ENCODE peak calls at places on chromosomes 13 and 19, in five cellular contexts. One of them, this sample, is unnamed.

GRCh38 chr13:20193924-20194631 is 1.3 kb upstream of the GJB2 start:
- DNase-seq in SK-N-SH: no peak
- DNase-seq in GM12878: no peak
- DNase-seq in H1: no peak
- DNase-seq in HCT116: no peak
- DNase-seq in this sample: no peak

GRCh38 chr19:5035817-5036732 is 67.2 kb downstream of the KDM4B start:
- DNase-seq in H1: no peak
- DNase-seq in GM12878: no peak
- DNase-seq in SK-N-SH: no peak
- DNase-seq in HCT116: no peak
- DNase-seq in this sample: no peak

GRCh38 chr13:73870970-73871935 is 263.0 kb downstream of the KLF12 start:
- DNase-seq in HCT116: no peak
- DNase-seq in SK-N-SH: no peak
- DNase-seq in H1: no peak
- DNase-seq in GM12878: no peak
- DNase-seq in this sample: peak

GRCh38 chr19:8585057-8585893 is 8.0 kb upstream of the MYO1F start:
- DNase-seq in HCT116: no peak
- DNase-seq in H1: no peak
- DNase-seq in GM12878: no peak
- DNase-seq in SK-N-SH: no peak
- DNase-seq in this sample: no peak

GRCh38 chr13:57644106-57644505 is 12.6 kb downstream of the PCDH17 start:
- DNase-seq in GM12878: no peak
- DNase-seq in HCT116: no peak
- DNase-seq in H1: no peak
- DNase-seq in SK-N-SH: no peak
- DNase-seq in this sample: no peak

GRCh38 chr19:35124098-35125060 is 8.8 kb downstream of the FXYD3 start:
- DNase-seq in SK-N-SH: peak
- DNase-seq in GM12878: peak
- DNase-seq in H1: no peak
- DNase-seq in HCT116: peak
- DNase-seq in this sample: peak

GRCh38 chr19:19900124-19900523 is 622 bp upstream of the ZNF93 start:
- DNase-seq in H1: no peak
- DNase-seq in SK-N-SH: peak
- DNase-seq in GM12878: no peak
- DNase-seq in HCT116: no peak
- DNase-seq in this sample: no peak

GRCh38 chr13:89432997-89433396 is 1761.8 kb downstream of the SLITRK5 start:
- DNase-seq in HCT116: no peak
- DNase-seq in H1: no peak
- DNase-seq in GM12878: no peak
- DNase-seq in SK-N-SH: no peak
- DNase-seq in this sample: peak

GRCh38 chr19:51342631-51343569 is 961 bp upstream of the VSIG10L start:
- DNase-seq in GM12878: no peak
- DNase-seq in H1: no peak
- DNase-seq in HCT116: no peak
- DNase-seq in SK-N-SH: no peak
- DNase-seq in this sample: no peak

GRCh38 chr13:113907637-113908617 is 44.1 kb upstream of the GAS6 start:
- DNase-seq in GM12878: no peak
- DNase-seq in HCT116: no peak
- DNase-seq in H1: no peak
- DNase-seq in SK-N-SH: no peak
- DNase-seq in this sample: no peak

GRCh38 chr13:72970956-72971355 is 87.8 kb upstream of the KLF5 start:
- DNase-seq in GM12878: no peak
- DNase-seq in SK-N-SH: no peak
- DNase-seq in HCT116: no peak
- DNase-seq in H1: no peak
- DNase-seq in this sample: no peak

GRCh38 chr13:101554420-101555125 is 102.1 kb downstream of the ITGBL1 start:
- DNase-seq in HCT116: no peak
- DNase-seq in GM12878: no peak
- DNase-seq in H1: no peak
- DNase-seq in SK-N-SH: no peak
- DNase-seq in this sample: no peak

GRCh38 chr19:4730740-4731171 is 7.1 kb upstream of the DPP9 start:
- DNase-seq in H1: no peak
- DNase-seq in HCT116: peak
- DNase-seq in SK-N-SH: peak
- DNase-seq in GM12878: no peak
- DNase-seq in this sample: peak

GRCh38 chr13:25292301-25292700 is 5.0 kb upstream of the MTMR6 start:
- DNase-seq in SK-N-SH: peak
- DNase-seq in H1: no peak
- DNase-seq in GM12878: no peak
- DNase-seq in HCT116: no peak
- DNase-seq in this sample: no peak

GRCh38 chr13:41693434-41693833 is 236.1 kb downstream of the RGCC start:
- DNase-seq in GM12878: no peak
- DNase-seq in SK-N-SH: no peak
- DNase-seq in HCT116: no peak
- DNase-seq in H1: no peak
- DNase-seq in this sample: no peak

GRCh38 chr13:50073340-50073739 is 58.1 kb downstream of the KCNRG start:
- DNase-seq in H1: no peak
- DNase-seq in HCT116: no peak
- DNase-seq in SK-N-SH: no peak
- DNase-seq in GM12878: no peak
- DNase-seq in this sample: peak

GRCh38 chr13:34833562-34834182 is 108.4 kb upstream of the NBEA start:
- DNase-seq in SK-N-SH: no peak
- DNase-seq in H1: peak
- DNase-seq in GM12878: no peak
- DNase-seq in HCT116: peak
- DNase-seq in this sample: peak

GRCh38 chr19:8355631-8356402 is 8.1 kb upstream of the ANGPTL4 start:
- DNase-seq in GM12878: no peak
- DNase-seq in H1: no peak
- DNase-seq in SK-N-SH: no peak
- DNase-seq in HCT116: peak
- DNase-seq in this sample: peak

GRCh38 chr13:80979035-80979641 is 638.2 kb upstream of the SPRY2 start:
- DNase-seq in GM12878: peak
- DNase-seq in HCT116: peak
- DNase-seq in SK-N-SH: peak
- DNase-seq in H1: peak
- DNase-seq in this sample: peak

GRCh38 chr13:49627831-49628652 is at the start of gene ARL11:
- DNase-seq in HCT116: no peak
- DNase-seq in SK-N-SH: no peak
- DNase-seq in H1: peak
- DNase-seq in GM12878: peak
- DNase-seq in this sample: no peak

GRCh38 chr13:94128430-94128829 is 351.1 kb downstream of the DCT start:
- DNase-seq in GM12878: no peak
- DNase-seq in SK-N-SH: no peak
- DNase-seq in HCT116: no peak
- DNase-seq in H1: no peak
- DNase-seq in this sample: no peak
- TF ChIP-seq POLR2AphosphoS5 in GM12878: no peak
- TF ChIP-seq POLR2AphosphoS5 in SK-N-SH: no peak
- TF ChIP-seq POLR2AphosphoS5 in HCT116: no peak
- TF ChIP-seq POLR2AphosphoS5 in H1: no peak
- TF ChIP-seq POLR2AphosphoS5 in this sample: no peak

GRCh38 chr19:58563823-58564222 is 5.4 kb upstream of the UBE2M start:
- DNase-seq in GM12878: no peak
- DNase-seq in H1: no peak
- DNase-seq in SK-N-SH: peak
- DNase-seq in HCT116: no peak
- DNase-seq in this sample: no peak
- H3K9ac ChIP-seq in GM12878: no peak
- H3K9ac ChIP-seq in H1: no peak
- H3K9ac ChIP-seq in SK-N-SH: no peak
- H3K9ac ChIP-seq in HCT116: no peak
- H3K9ac ChIP-seq in this sample: no peak

GRCh38 chr19:18070181-18070580 is 16.6 kb downstream of the IL12RB1 start:
- DNase-seq in GM12878: no peak
- DNase-seq in H1: no peak
- DNase-seq in SK-N-SH: peak
- DNase-seq in HCT116: no peak
- DNase-seq in this sample: no peak
- TF ChIP-seq POLR2AphosphoS5 in GM12878: no peak
- TF ChIP-seq POLR2AphosphoS5 in H1: no peak
- TF ChIP-seq POLR2AphosphoS5 in SK-N-SH: no peak
- TF ChIP-seq POLR2AphosphoS5 in HCT116: no peak
- TF ChIP-seq POLR2AphosphoS5 in this sample: no peak

DNA sequence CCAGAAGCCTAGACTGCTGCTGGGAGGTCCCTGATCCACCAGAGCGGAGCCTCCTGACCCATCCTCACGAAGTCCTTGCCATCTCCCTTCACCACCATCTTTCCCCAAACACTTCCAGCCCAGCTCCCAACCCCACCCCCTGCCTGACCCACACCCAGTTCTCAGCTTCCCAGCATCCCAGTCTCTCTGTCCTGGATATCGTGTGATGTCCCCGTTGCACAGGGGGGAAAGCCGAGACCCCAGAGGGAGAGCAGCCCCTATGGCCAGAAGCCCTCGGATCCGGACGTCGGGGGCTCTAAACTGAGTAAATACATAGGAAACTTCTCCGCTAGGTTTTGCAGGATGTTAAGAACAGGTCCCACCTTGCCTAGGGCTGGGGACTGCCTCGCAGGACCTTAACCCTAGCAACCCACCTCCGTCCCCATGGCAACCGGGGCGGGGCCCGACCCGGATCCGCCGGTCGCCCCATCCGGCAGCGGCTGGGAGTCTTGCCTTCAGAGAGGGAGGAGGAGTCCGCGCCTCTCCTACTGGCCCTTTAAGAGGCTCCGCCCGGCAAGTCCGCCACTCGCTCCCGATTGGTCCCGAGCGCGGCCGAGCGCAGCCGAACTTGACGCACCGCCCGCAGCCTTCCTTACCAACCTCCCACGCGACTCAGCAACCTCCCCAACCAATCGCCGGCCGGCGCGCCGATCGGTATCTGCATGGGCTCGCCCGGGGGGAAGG is 451 bp upstream of the HMG20B start:
- DNase-seq in SK-N-SH: peak
- DNase-seq in GM12878: peak
- DNase-seq in HCT116: peak
- DNase-seq in H1: peak
- DNase-seq in this sample: peak
- H3K9ac ChIP-seq in SK-N-SH: peak
- H3K9ac ChIP-seq in GM12878: peak
- H3K9ac ChIP-seq in HCT116: peak
- H3K9ac ChIP-seq in H1: no peak
- H3K9ac ChIP-seq in this sample: peak

GRCh38 chr19:2149980-2150793 is 1.2 kb downstream of the AP3D1 start:
- DNase-seq in SK-N-SH: peak
- DNase-seq in HCT116: no peak
- DNase-seq in GM12878: no peak
- DNase-seq in H1: no peak
- DNase-seq in this sample: peak
- TF ChIP-seq POLR2AphosphoS5 in SK-N-SH: no peak
- TF ChIP-seq POLR2AphosphoS5 in HCT116: no peak
- TF ChIP-seq POLR2AphosphoS5 in GM12878: peak
- TF ChIP-seq POLR2AphosphoS5 in H1: peak
- TF ChIP-seq POLR2AphosphoS5 in this sample: peak